ENCODE peak calls at places on chromosomes 16 and 17, in six cellular contexts. One of them, this sample, is unnamed. For H4K20me1, the result is how much of the 10 kb centered on the place peaks cover.

GRCh38 chr16:75443301-75443700 is 10.0 kb upstream of the CFDP1 start:
- DNase-seq in OCI-LY7: no peak
- DNase-seq in H9: no peak
- DNase-seq in fibroblast of lung: no peak
- DNase-seq in neural progenitor cell: no peak
- DNase-seq in keratinocyte: no peak
- DNase-seq in this sample: no peak

GRCh38 chr17:37844158-37844976 is 79.8 kb upstream of the TBC1D3K start:
- DNase-seq in keratinocyte: no peak
- DNase-seq in fibroblast of lung: peak
- DNase-seq in OCI-LY7: peak
- DNase-seq in neural progenitor cell: peak
- DNase-seq in H9: peak
- DNase-seq in this sample: peak

GRCh38 chr17:79047291-79047920 is 23.4 kb downstream of the C1QTNF1 start:
- DNase-seq in OCI-LY7: no peak
- DNase-seq in keratinocyte: no peak
- DNase-seq in neural progenitor cell: no peak
- DNase-seq in H9: no peak
- DNase-seq in fibroblast of lung: no peak
- DNase-seq in this sample: no peak

GRCh38 chr17:49513616-49514373 is 18.7 kb downstream of the NGFR start:
- DNase-seq in H9: peak
- DNase-seq in fibroblast of lung: no peak
- DNase-seq in OCI-LY7: no peak
- DNase-seq in neural progenitor cell: no peak
- DNase-seq in keratinocyte: no peak
- DNase-seq in this sample: peak

GRCh38 chr17:83078378-83079339 is 750 bp upstream of the METRNL start:
- DNase-seq in H9: no peak
- DNase-seq in fibroblast of lung: no peak
- DNase-seq in neural progenitor cell: peak
- DNase-seq in keratinocyte: no peak
- DNase-seq in OCI-LY7: no peak
- DNase-seq in this sample: peak

GRCh38 chr16:11354733-11355574 is 9.7 kb downstream of the RMI2 start:
- DNase-seq in neural progenitor cell: no peak
- DNase-seq in OCI-LY7: peak
- DNase-seq in fibroblast of lung: peak
- DNase-seq in keratinocyte: no peak
- DNase-seq in H9: no peak
- DNase-seq in this sample: peak

GRCh38 chr17:14095202-14095601 is 25.9 kb downstream of the COX10 start:
- DNase-seq in H9: no peak
- DNase-seq in neural progenitor cell: no peak
- DNase-seq in keratinocyte: no peak
- DNase-seq in OCI-LY7: no peak
- DNase-seq in fibroblast of lung: no peak
- DNase-seq in this sample: no peak

GRCh38 chr16:85761866-85762265 is 11.0 kb upstream of the C16orf74 start:
- DNase-seq in OCI-LY7: peak
- DNase-seq in neural progenitor cell: no peak
- DNase-seq in keratinocyte: no peak
- DNase-seq in H9: no peak
- DNase-seq in fibroblast of lung: no peak
- DNase-seq in this sample: peak

GRCh38 chr17:78697122-78697845 is 84.8 kb downstream of the CYTH1 start:
- DNase-seq in H9: no peak
- DNase-seq in OCI-LY7: no peak
- DNase-seq in keratinocyte: no peak
- DNase-seq in neural progenitor cell: no peak
- DNase-seq in fibroblast of lung: peak
- DNase-seq in this sample: no peak

GRCh38 chr16:50335198-50335958 is 33.4 kb downstream of the BRD7 start:
- DNase-seq in H9: no peak
- DNase-seq in keratinocyte: no peak
- DNase-seq in OCI-LY7: no peak
- DNase-seq in neural progenitor cell: no peak
- DNase-seq in fibroblast of lung: peak
- DNase-seq in this sample: no peak

GRCh38 chr17:40071720-40072480 is 9.1 kb downstream of the THRA start:
- DNase-seq in fibroblast of lung: peak
- DNase-seq in keratinocyte: no peak
- DNase-seq in OCI-LY7: no peak
- DNase-seq in H9: peak
- DNase-seq in neural progenitor cell: no peak
- DNase-seq in this sample: peak

GRCh38 chr17:41060052-41060604 is at the start of gene KRTAP2-3:
- DNase-seq in H9: no peak
- DNase-seq in keratinocyte: peak
- DNase-seq in neural progenitor cell: no peak
- DNase-seq in fibroblast of lung: peak
- DNase-seq in OCI-LY7: no peak
- DNase-seq in this sample: peak

GRCh38 chr17:145671-146541 is 8.5 kb downstream of the SCGB1C2 start:
- DNase-seq in OCI-LY7: no peak
- DNase-seq in keratinocyte: no peak
- DNase-seq in fibroblast of lung: no peak
- DNase-seq in neural progenitor cell: no peak
- DNase-seq in H9: no peak
- DNase-seq in this sample: peak

DNA sequence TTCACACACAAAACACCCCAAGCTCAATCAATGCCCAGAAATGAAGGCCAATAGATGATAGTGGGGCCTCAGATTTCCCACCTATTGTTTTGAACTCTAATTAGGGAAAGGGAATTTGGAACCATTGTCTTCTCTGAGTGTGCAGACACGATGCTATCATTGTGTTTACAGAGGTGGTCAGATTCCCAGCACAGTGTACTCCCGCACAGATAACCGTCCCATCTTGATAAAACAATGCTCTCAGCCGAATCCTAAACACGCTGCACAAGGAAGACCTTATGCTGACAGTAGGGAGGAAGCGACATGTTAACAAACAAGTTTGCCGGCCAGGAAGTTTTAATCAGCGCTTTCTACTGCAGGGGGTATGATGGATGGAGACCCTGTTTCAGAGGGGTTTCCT is 684.6 kb downstream of the MAF start:
- DNase-seq in keratinocyte: no peak
- DNase-seq in OCI-LY7: no peak
- DNase-seq in fibroblast of lung: no peak
- DNase-seq in H9: no peak
- DNase-seq in neural progenitor cell: peak
- DNase-seq in this sample: no peak
- H3K27ac ChIP-seq in keratinocyte: no peak
- H3K27ac ChIP-seq in OCI-LY7: no peak
- H3K27ac ChIP-seq in fibroblast of lung: no peak
- H3K27ac ChIP-seq in H9: no peak
- H3K27ac ChIP-seq in neural progenitor cell: no peak
- H3K27ac ChIP-seq in this sample: no peak

GRCh38 chr17:27974531-27975145 is 67.8 kb upstream of the NLK start:
- DNase-seq in keratinocyte: no peak
- DNase-seq in H9: no peak
- DNase-seq in fibroblast of lung: no peak
- DNase-seq in OCI-LY7: no peak
- DNase-seq in neural progenitor cell: no peak
- DNase-seq in this sample: no peak
- H4K20me1 ChIP-seq in keratinocyte: under half
- H4K20me1 ChIP-seq in H9: under half
- H4K20me1 ChIP-seq in fibroblast of lung: under half
- H4K20me1 ChIP-seq in OCI-LY7: under half
- H4K20me1 ChIP-seq in neural progenitor cell: under half
- H4K20me1 ChIP-seq in this sample: under half

DNA sequence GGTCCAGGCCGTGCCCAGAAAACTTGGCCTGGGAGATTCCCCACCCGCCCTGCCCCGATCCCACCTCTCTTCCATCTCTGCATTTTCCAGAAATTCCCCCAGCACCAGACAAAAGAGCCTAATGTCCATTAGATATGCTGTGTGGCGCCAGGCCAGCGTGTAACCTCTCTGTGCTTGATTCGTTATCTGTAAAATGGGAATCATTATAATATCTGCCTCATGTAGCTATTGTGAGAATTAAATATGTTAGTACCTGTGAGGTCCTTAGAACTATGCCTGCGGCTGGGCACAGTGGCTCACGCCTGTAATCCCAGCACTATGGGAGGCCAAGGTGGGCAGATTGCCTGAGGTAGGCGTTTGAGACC is 33.6 kb upstream of the IL21R start:
- DNase-seq in H9: no peak
- DNase-seq in OCI-LY7: no peak
- DNase-seq in keratinocyte: no peak
- DNase-seq in fibroblast of lung: no peak
- DNase-seq in neural progenitor cell: no peak
- DNase-seq in this sample: no peak
- TF ChIP-seq CTCF in H9: no peak
- TF ChIP-seq CTCF in OCI-LY7: no peak
- TF ChIP-seq CTCF in keratinocyte: no peak
- TF ChIP-seq CTCF in fibroblast of lung: no peak
- TF ChIP-seq CTCF in neural progenitor cell: no peak
- TF ChIP-seq CTCF in this sample: no peak

GRCh38 chr16:70736454-70737376 is 50.9 kb upstream of the MTSS2 start:
- DNase-seq in keratinocyte: no peak
- DNase-seq in OCI-LY7: peak
- DNase-seq in neural progenitor cell: peak
- DNase-seq in H9: no peak
- DNase-seq in fibroblast of lung: peak
- DNase-seq in this sample: peak

GRCh38 chr16:70735141-70735979 is 49.5 kb upstream of the MTSS2 start:
- DNase-seq in OCI-LY7: no peak
- DNase-seq in keratinocyte: no peak
- DNase-seq in fibroblast of lung: peak
- DNase-seq in H9: peak
- DNase-seq in neural progenitor cell: peak
- DNase-seq in this sample: peak

GRCh38 chr16:70737377-70738082 is 51.7 kb upstream of the MTSS2 start:
- DNase-seq in neural progenitor cell: no peak
- DNase-seq in H9: no peak
- DNase-seq in OCI-LY7: peak
- DNase-seq in fibroblast of lung: peak
- DNase-seq in keratinocyte: no peak
- DNase-seq in this sample: peak

GRCh38 chr16:70730944-70731343 is 45.1 kb upstream of the MTSS2 start:
- DNase-seq in keratinocyte: no peak
- DNase-seq in OCI-LY7: no peak
- DNase-seq in fibroblast of lung: no peak
- DNase-seq in H9: no peak
- DNase-seq in neural progenitor cell: no peak
- DNase-seq in this sample: no peak

GRCh38 chr16:70734522-70734921 is 48.7 kb upstream of the MTSS2 start:
- DNase-seq in neural progenitor cell: no peak
- DNase-seq in fibroblast of lung: no peak
- DNase-seq in OCI-LY7: no peak
- DNase-seq in keratinocyte: no peak
- DNase-seq in H9: no peak
- DNase-seq in this sample: peak
- H3K27ac ChIP-seq in neural progenitor cell: no peak
- H3K27ac ChIP-seq in fibroblast of lung: peak
- H3K27ac ChIP-seq in OCI-LY7: no peak
- H3K27ac ChIP-seq in keratinocyte: no peak
- H3K27ac ChIP-seq in H9: no peak
- H3K27ac ChIP-seq in this sample: peak